ENCODE peak calls at places on chromosomes 7 and 10, in six cellular contexts. Q, U, O, I, S and A are unnamed samples.

GRCh38 chr10:114100848-114101741 is 57.4 kb downstream of the ADRB1 start:
- DNase-seq in O (no peak), I (no peak), S (peak; percentile 85), U (no peak), Q (no peak), A (no peak)

GRCh38 chr7:107327986-107328569 is 141.8 kb upstream of the GPR22 start:
- DNase-seq in U (no peak), Q (no peak), S (peak; percentile 4), O (no peak), I (no peak), A (no peak)

GRCh38 chr7:95089414-95089813 is 182.0 kb downstream of the PPP1R9A start:
- DNase-seq in O (no peak), I (no peak), U (no peak), Q (no peak), S (no peak), A (no peak)

GRCh38 chr7:52273685-52274610 is 761.5 kb upstream of the POM121L12 start:
- DNase-seq in O (no peak), Q (no peak), I (no peak), U (no peak), S (no peak), A (no peak)

GRCh38 chr7:94205529-94205928 is 189.2 kb upstream of the COL1A2 start:
- DNase-seq in O (no peak), U (no peak), I (no peak), Q (no peak), S (no peak), A (no peak)

GRCh38 chr10:3803295-3803883 is 18.4 kb upstream of the KLF6 start:
- DNase-seq in S (no peak), O (no peak), I (no peak), U (peak; percentile 71), Q (no peak), A (no peak)

GRCh38 chr10:125982256-125982948 is 86.0 kb downstream of the FANK1 start:
- DNase-seq in O (no peak), I (peak; percentile 14), Q (no peak), U (peak; percentile 66), S (peak; percentile 81), A (peak; percentile 47)

GRCh38 chr7:154857240-154857639 is 145.7 kb downstream of the PAXIP1 start:
- DNase-seq in U (no peak), O (no peak), S (no peak), I (no peak), Q (no peak), A (no peak)

GRCh38 chr7:98294326-98294725 is 12.8 kb downstream of the BRI3 start:
- DNase-seq in Q (no peak), O (no peak), I (no peak), S (no peak), U (no peak), A (no peak)

GRCh38 chr10:71799785-71800453 is 26.6 kb upstream of the VSIR start:
- DNase-seq in S (no peak), O (no peak), I (no peak), Q (no peak), U (no peak), A (no peak)

GRCh38 chr10:125084191-125085186 is 75.9 kb downstream of the CTBP2 start:
- DNase-seq in I (no peak), Q (no peak), U (no peak), S (peak; percentile 34), O (no peak), A (peak; percentile 74)

GRCh38 chr10:34821587-34822585 is 6.8 kb upstream of the PARD3 start:
- DNase-seq in Q (no peak), S (peak; percentile 39), I (no peak), U (no peak), O (no peak), A (no peak)

GRCh38 chr10:7408494-7409044 is 2.3 kb downstream of the SFMBT2 start:
- DNase-seq in S (peak; percentile 58), O (peak; percentile 39), Q (no peak), U (peak; percentile 87), I (peak; percentile 63), A (no peak)

GRCh38 chr7:155494551-155494950 is 36.6 kb downstream of the EN2 start:
- DNase-seq in Q (no peak), O (no peak), U (no peak), S (no peak), I (no peak), A (no peak)

GRCh38 chr10:77164616-77165311 is 472.8 kb downstream of the KCNMA1 start:
- DNase-seq in U (no peak), I (no peak), O (no peak), Q (no peak), S (no peak), A (no peak)

GRCh38 chr10:119780879-119781480 is 55.1 kb downstream of the INPP5F start:
- DNase-seq in S (no peak), O (no peak), U (no peak), Q (no peak), I (no peak), A (no peak)

GRCh38 chr10:130751106-130751840 is 560.2 kb downstream of the TCERG1L start:
- DNase-seq in O (no peak), S (no peak), U (no peak), I (no peak), Q (no peak), A (no peak)

GRCh38 chr10:3068968-3069737 is 1.8 kb downstream of the PFKP start:
- DNase-seq in O (no peak), S (peak; percentile 17), U (peak; percentile 82), Q (peak; percentile 12), I (peak; percentile 54), A (no peak)

GRCh38 chr7:2619120-2619519 is 12.7 kb upstream of the TTYH3 start:
- DNase-seq in O (no peak), I (no peak), Q (no peak), U (no peak), S (no peak), A (no peak)

GRCh38 chr7:127704211-127704610 is 52.2 kb downstream of the SND1 start:
- DNase-seq in S (no peak), Q (no peak), O (no peak), U (no peak), I (no peak), A (no peak)

GRCh38 chr7:32916006-32916405 is 24.4 kb upstream of the KBTBD2 start:
- DNase-seq in I (no peak), U (no peak), Q (no peak), O (no peak), S (no peak), A (no peak)

GRCh38 chr10:63068246-63068645 is 64.9 kb upstream of the NRBF2 start:
- DNase-seq in O (no peak), I (no peak), Q (no peak), S (no peak), U (peak; percentile 70), A (no peak)

GRCh38 chr10:122116331-122116730 is 127.4 kb downstream of the TACC2 start:
- DNase-seq in O (no peak), S (no peak), I (no peak), Q (no peak), U (no peak), A (no peak)

GRCh38 chr10:10489765-10490164 is 527.9 kb upstream of the CELF2 start:
- DNase-seq in I (no peak), O (no peak), Q (no peak), S (no peak), U (no peak), A (no peak)

GRCh38 chr7:123621707-123622106 is 20.1 kb downstream of the ASB15 start:
- DNase-seq in Q (no peak), O (no peak), I (no peak), S (no peak), U (no peak), A (no peak)

GRCh38 chr10:127576751-127577161 is 27.6 kb downstream of the NPS start:
- DNase-seq in S (no peak), O (no peak), I (no peak), Q (no peak), U (no peak), A (no peak)

GRCh38 chr7:33145174-33145573 is 15.8 kb downstream of the BBS9 start:
- DNase-seq in Q (no peak), I (no peak), S (no peak), U (no peak), O (no peak), A (no peak)

GRCh38 chr7:805261-805660 is 27.0 kb upstream of the SUN1 start:
- DNase-seq in U (no peak), O (no peak), I (no peak), Q (no peak), S (no peak), A (no peak)

GRCh38 chr10:62961951-62962523 is 145.9 kb upstream of the EGR2 start:
- DNase-seq in S (peak; percentile 2), U (no peak), I (no peak), O (no peak), Q (no peak), A (peak; percentile 32)

GRCh38 chr7:156318426-156318825 is 322.1 kb upstream of the RNF32 start:
- DNase-seq in I (no peak), O (no peak), U (no peak), S (no peak), Q (no peak), A (no peak)

GRCh38 chr7:99099499-99100077 is 44.3 kb downstream of the SMURF1 start:
- DNase-seq in U (no peak), S (no peak), I (no peak), Q (no peak), O (no peak), A (no peak)

GRCh38 chr10:101830322-101831168 is 12.3 kb upstream of the OGA start:
- DNase-seq in S (peak; percentile 95), O (no peak), I (peak; percentile 92), U (peak; percentile 97), Q (peak; percentile 80), A (peak; percentile 55)

GRCh38 chr7:120547605-120548004 is 274.6 kb downstream of the KCND2 start:
- DNase-seq in Q (no peak), U (no peak), S (no peak), I (no peak), O (no peak), A (no peak)

GRCh38 chr7:114785496-114785895 is 136.4 kb upstream of the MDFIC start:
- DNase-seq in U (no peak), Q (no peak), S (no peak), O (no peak), I (no peak), A (no peak)

GRCh38 chr10:86970887-86971145 is 2.5 kb downstream of the ADIRF start:
- DNase-seq in U (no peak), Q (no peak), O (no peak), S (no peak), I (no peak), A (no peak)

GRCh38 chr7:114825423-114825951 is 96.4 kb upstream of the MDFIC start:
- DNase-seq in O (no peak), S (no peak), Q (peak; percentile 42), U (peak; percentile 72), I (peak; percentile 37), A (no peak)

GRCh38 chr7:38451840-38452239 is 178.4 kb upstream of the TARP start:
- DNase-seq in S (peak; percentile 12), Q (no peak), I (no peak), U (peak; percentile 40), O (no peak), A (no peak)

GRCh38 chr10:43971306-43971705 is 322.6 kb upstream of the ZNF32 start:
- DNase-seq in Q (no peak), O (no peak), I (no peak), S (no peak), U (no peak), A (no peak)

GRCh38 chr10:9211228-9211627 is 1156.7 kb downstream of the GATA3 start:
- DNase-seq in O (no peak), U (no peak), Q (no peak), S (peak; percentile 6), I (no peak), A (no peak)